ENCODE peak calls at places on chromosomes 5 and 9, in five cellular contexts. V is aorta, S is endothelial cell, A is lung microvascular endothelial cell, L is sigmoid colon. C is an unnamed sample.

GRCh38 chr5:621341-621761 is 9.2 kb downstream of the CEP72 start:
- DNase-seq in V (peak), S (no peak), A (no peak), L (peak), C (no peak)

GRCh38 chr5:171580506-171581265 is 161.2 kb downstream of the FGF18 start:
- DNase-seq in V (no peak), S (no peak), A (peak), L (no peak), C (no peak)

GRCh38 chr5:147551677-147552076 is 41.8 kb upstream of the DPYSL3 start:
- DNase-seq in V (no peak), S (no peak), A (peak), L (no peak), C (no peak)

GRCh38 chr9:93678199-93679019 is 102.0 kb downstream of the PHF2 start:
- DNase-seq in V (peak), S (peak), A (no peak), L (peak), C (no peak)

GRCh38 chr5:7397005-7397546 is 1.1 kb downstream of the ADCY2 start:
- DNase-seq in V (no peak), S (no peak), A (no peak), L (no peak), C (no peak)

GRCh38 chr9:132670359-132670815 is at the start of gene GTF3C4:
- DNase-seq in V (peak), S (peak), A (peak), L (peak), C (peak)

GRCh38 chr5:93117753-93118531 is 463.1 kb downstream of the NR2F1-AS1 start:
- DNase-seq in V (no peak), S (no peak), A (peak), L (no peak), C (no peak)

GRCh38 chr5:120017523-120017922 is 388.2 kb downstream of the FAM170A start:
- DNase-seq in V (no peak), S (no peak), A (no peak), L (no peak), C (no peak)

GRCh38 chr9:91193658-91194391 is 167.9 kb downstream of the AUH start:
- DNase-seq in V (peak), S (peak), A (peak), L (peak), C (peak)

GRCh38 chr9:73073337-73074175 is 78.1 kb upstream of the ANXA1 start:
- DNase-seq in V (no peak), S (no peak), A (peak), L (no peak), C (no peak)

GRCh38 chr9:91433180-91433579 is 9.5 kb upstream of the NFIL3 start:
- DNase-seq in V (no peak), S (no peak), A (peak), L (no peak), C (no peak)

GRCh38 chr5:50886657-50887056 is 220.2 kb downstream of the PARP8 start:
- DNase-seq in V (no peak), S (peak), A (no peak), L (no peak), C (no peak)

GRCh38 chr9:36276840-36277239 is 18.6 kb upstream of the GNE start:
- DNase-seq in V (no peak), S (no peak), A (peak), L (no peak), C (no peak)

GRCh38 chr5:40904205-40904993 is 4.9 kb upstream of the C7 start:
- DNase-seq in V (no peak), S (peak), A (peak), L (peak), C (peak)

GRCh38 chr5:178163772-178164735 is 10.4 kb upstream of the NHP2 start:
- DNase-seq in V (peak), S (peak), A (peak), L (peak), C (peak)

GRCh38 chr5:56829137-56829536 is 13.8 kb downstream of the MAP3K1 start:
- DNase-seq in V (no peak), S (no peak), A (peak), L (no peak), C (no peak)

GRCh38 chr5:1185652-1186350 is 15.6 kb upstream of the SLC6A19 start:
- DNase-seq in V (peak), S (no peak), A (no peak), L (no peak), C (no peak)

GRCh38 chr5:137320056-137321045 is 178.8 kb downstream of the SPOCK1 start:
- DNase-seq in V (no peak), S (peak), A (peak), L (no peak), C (peak)

GRCh38 chr5:55222061-55222818 is 4.9 kb downstream of the MCIDAS start:
- DNase-seq in V (no peak), S (no peak), A (no peak), L (no peak), C (no peak)

GRCh38 chr5:43020294-43020711 is 19.8 kb downstream of the ANXA2R start:
- DNase-seq in V (no peak), S (peak), A (no peak), L (no peak), C (no peak)

GRCh38 chr5:8843766-8844165 is 702.1 kb downstream of the SEMA5A start:
- DNase-seq in V (no peak), S (no peak), A (peak), L (no peak), C (no peak)

GRCh38 chr5:5350101-5350500 is 72.4 kb upstream of the ICE1 start:
- DNase-seq in V (no peak), S (no peak), A (no peak), L (no peak), C (no peak)

GRCh38 chr9:81490605-81491331 is 198.6 kb downstream of the TLE1 start:
- DNase-seq in V (no peak), S (no peak), A (peak), L (no peak), C (no peak)

GRCh38 chr9:104361207-104361606 is 142.9 kb upstream of the OR13F1 start:
- DNase-seq in V (no peak), S (no peak), A (no peak), L (no peak), C (no peak)

GRCh38 chr5:112685929-112686328 is 51.8 kb upstream of the APC start:
- DNase-seq in V (no peak), S (no peak), A (no peak), L (no peak), C (no peak)

GRCh38 chr5:138467711-138468132 is 2.4 kb downstream of the EGR1 start:
- DNase-seq in V (no peak), S (no peak), A (no peak), L (no peak), C (no peak)

GRCh38 chr9:121924700-121925099 is 168.4 kb downstream of the TTLL11 start:
- DNase-seq in V (no peak), S (no peak), A (no peak), L (no peak), C (no peak)

GRCh38 chr5:112533315-112533867 is 114.3 kb upstream of the EPB41L4A start:
- DNase-seq in V (no peak), S (no peak), A (no peak), L (no peak), C (no peak)

GRCh38 chr9:128321879-128322341 is 337 bp downstream of the TRUB2 start:
- DNase-seq in V (no peak), S (no peak), A (no peak), L (no peak), C (no peak)

GRCh38 chr5:108003178-108003577 is 332.4 kb upstream of the EFNA5 start:
- DNase-seq in V (no peak), S (no peak), A (peak), L (no peak), C (no peak)

GRCh38 chr5:57171818-57172465 is 1.9 kb upstream of the GPBP1 start:
- DNase-seq in V (no peak), S (no peak), A (no peak), L (no peak), C (no peak)

GRCh38 chr5:10595305-10595677 is 31.4 kb downstream of the ANKRD33B start:
- DNase-seq in V (no peak), S (no peak), A (no peak), L (no peak), C (no peak)

GRCh38 chr5:111742595-111742994 is 14.4 kb downstream of the NREP start:
- DNase-seq in V (no peak), S (no peak), A (peak), L (no peak), C (no peak)

GRCh38 chr5:131185523-131186104 is 14.9 kb downstream of the LYRM7 start:
- DNase-seq in V (no peak), S (no peak), A (no peak), L (no peak), C (no peak)

GRCh38 chr5:98773464-98774191 is at the start of gene RGMB:
- DNase-seq in V (peak), S (peak), A (peak), L (peak), C (peak)

GRCh38 chr5:77430726-77431125 is 61.4 kb downstream of the WDR41 start:
- DNase-seq in V (no peak), S (no peak), A (no peak), L (no peak), C (no peak)

GRCh38 chr9:82593436-82593835 is 469.5 kb downstream of the RASEF start:
- DNase-seq in V (no peak), S (no peak), A (no peak), L (no peak), C (no peak)

GRCh38 chr9:109652971-109653370 is 127.0 kb upstream of the PALM2AKAP2 start:
- DNase-seq in V (no peak), S (no peak), A (no peak), L (no peak), C (no peak)

GRCh38 chr5:159972538-159973362 is 36.2 kb upstream of the TTC1 start:
- DNase-seq in V (no peak), S (no peak), A (no peak), L (no peak), C (no peak)